ENCODE peak calls at places on chromosomes 3 and 15, in nine cellular contexts. G, H, K, C, O, F, I, B and J are unnamed samples.
A peak's percentile ranks its signal among the peaks of the same experiment; 100 is the strongest.

GRCh38 chr3:27633224-27633545 is 88.9 kb downstream of the EOMES start:
- DNase-seq in H (peak; percentile 36), B (peak; percentile 54), O (no peak), F (no peak), I (peak; percentile 63), G (no peak), C (no peak), K (no peak), J (no peak)

GRCh38 chr3:195030791-195031321 is 240.1 kb downstream of the XXYLT1 start:
- DNase-seq in B (peak; percentile 43), I (no peak), K (peak; percentile 87), G (no peak), C (peak; percentile 70), F (no peak), H (peak; percentile 28), O (no peak), J (no peak)

GRCh38 chr3:53534996-53535395 is 40.6 kb downstream of the CACNA1D start:
- DNase-seq in H (no peak), B (no peak), G (no peak), O (no peak), I (no peak), C (peak; percentile 1), K (no peak), F (no peak), J (no peak)

GRCh38 chr15:63022181-63022580 is 20.4 kb upstream of the TPM1 start:
- DNase-seq in O (no peak), H (no peak), C (no peak), F (no peak), I (no peak), K (no peak), G (no peak), B (no peak), J (no peak)

GRCh38 chr15:40088929-40089755 is 19.5 kb downstream of the BMF start:
- DNase-seq in F (peak; percentile 78), O (no peak), H (peak; percentile 29), B (peak; percentile 65), G (no peak), K (no peak), C (no peak), I (no peak), J (no peak)

GRCh38 chr3:178618197-178618596 is 82.0 kb downstream of the KCNMB2 start:
- DNase-seq in O (no peak), G (no peak), C (no peak), H (peak; percentile 1), K (peak; percentile 13), B (peak; percentile 16), I (peak; percentile 34), F (no peak), J (no peak)

GRCh38 chr15:60679256-60679655 is 200.3 kb upstream of the ICE2 start:
- DNase-seq in F (no peak), G (no peak), K (peak; percentile 8), C (no peak), I (peak; percentile 82), H (peak; percentile 59), B (no peak), O (no peak), J (no peak)

GRCh38 chr15:69607101-69607500 is 154.5 kb downstream of the RPLP1 start:
- DNase-seq in C (no peak), B (peak; percentile 32), I (no peak), H (no peak), O (no peak), K (no peak), G (no peak), F (no peak), J (no peak)

GRCh38 chr15:33067456-33067855 is 127.1 kb downstream of the FMN1 start:
- DNase-seq in F (no peak), G (no peak), C (peak; percentile 24), H (peak; percentile 91), I (peak; percentile 64), B (no peak), K (no peak), O (no peak), J (no peak)

GRCh38 chr3:127718244-127718915 is 45.6 kb downstream of the ABTB1 start:
- DNase-seq in O (no peak), K (no peak), C (no peak), F (no peak), B (no peak), G (no peak), H (no peak), I (no peak), J (no peak)

GRCh38 chr3:187042062-187042745 is 97.1 kb downstream of the RPL39L start:
- DNase-seq in C (no peak), F (no peak), O (no peak), I (no peak), K (no peak), H (no peak), G (no peak), B (no peak), J (no peak)

GRCh38 chr3:98148751-98149150 is 1.5 kb downstream of the OR5H14 start:
- DNase-seq in H (no peak), B (no peak), G (no peak), K (no peak), C (no peak), I (no peak), F (no peak), O (no peak), J (no peak)

GRCh38 chr3:14223595-14223994 is 45.0 kb downstream of the LSM3 start:
- DNase-seq in C (no peak), B (no peak), G (no peak), H (no peak), K (no peak), F (no peak), I (no peak), O (no peak), J (no peak)

GRCh38 chr15:92886229-92886628 is 13.9 kb upstream of the CHD2 start:
- DNase-seq in C (no peak), O (no peak), G (no peak), B (no peak), H (no peak), K (no peak), F (no peak), I (no peak), J (no peak)

GRCh38 chr3:73490453-73491311 is 134.1 kb downstream of the PDZRN3 start:
- DNase-seq in K (no peak), I (peak; percentile 64), H (peak; percentile 70), C (no peak), O (no peak), B (peak; percentile 65), G (no peak), F (peak; percentile 69), J (no peak)

GRCh38 chr3:46353639-46354410 is at the start of gene CCR2:
- DNase-seq in B (no peak), C (no peak), K (no peak), G (peak; percentile 44), O (no peak), F (no peak), I (no peak), H (no peak), J (no peak)

GRCh38 chr3:132781922-132782321 is 59.7 kb upstream of the NPHP3 start:
- DNase-seq in C (no peak), B (no peak), F (no peak), K (no peak), H (no peak), O (no peak), G (no peak), I (no peak), J (no peak)

GRCh38 chr3:193875601-193876321 is 260.2 kb upstream of the HES1 start:
- DNase-seq in G (no peak), H (no peak), C (no peak), K (no peak), B (no peak), O (no peak), F (no peak), I (no peak), J (no peak)

GRCh38 chr3:184586871-184587270 is 25.3 kb downstream of the EPHB3 start:
- DNase-seq in C (no peak), H (no peak), B (no peak), O (no peak), F (no peak), I (no peak), K (no peak), G (no peak), J (no peak)

GRCh38 chr15:59632714-59633113 is 21.1 kb downstream of the GCNT3 start:
- DNase-seq in K (no peak), O (no peak), G (no peak), B (peak; percentile 12), F (peak; percentile 74), I (peak; percentile 5), C (peak; percentile 17), H (no peak), J (no peak)

GRCh38 chr3:59243476-59243875 is 193.7 kb upstream of the CFAP20DC start:
- DNase-seq in G (no peak), C (no peak), F (no peak), K (no peak), I (no peak), O (no peak), B (no peak), H (no peak), J (no peak)

GRCh38 chr15:52133510-52134220 is 21.1 kb upstream of the BCL2L10 start:
- DNase-seq in I (no peak), B (no peak), F (no peak), G (no peak), H (no peak), C (no peak), K (no peak), O (no peak), J (no peak)
- TF ChIP-seq CTCF in I (no peak), B (no peak), F (no peak), G (no peak), H (no peak), C (no peak), K (no peak), O (no peak), J (no peak)

GRCh38 chr15:67641453-67641852 is 99.0 kb downstream of the MAP2K5 start:
- DNase-seq in O (no peak), I (no peak), B (no peak), F (no peak), G (no peak), C (no peak), K (no peak), H (no peak), J (no peak)
- TF ChIP-seq CTCF in O (no peak), I (no peak), B (no peak), F (no peak), G (no peak), C (no peak), K (no peak), H (no peak), J (no peak)

GRCh38 chr3:86990734-86991481 is at the start of gene VGLL3:
- DNase-seq in H (peak; percentile 87), B (peak; percentile 93), K (peak; percentile 32), C (peak; percentile 97), G (peak; percentile 4), F (peak; percentile 92), O (no peak), I (peak; percentile 80), J (no peak)
- TF ChIP-seq CTCF in H (peak; percentile 25), B (peak; percentile 31), K (no peak), C (peak; percentile 28), G (no peak), F (peak; percentile 46), O (no peak), I (no peak), J (no peak)

GRCh38 chr15:31892513-31892912 is 137.8 kb upstream of the CHRNA7 start:
- DNase-seq in F (no peak), B (no peak), I (no peak), G (no peak), O (no peak), K (no peak), C (no peak), H (no peak), J (no peak)

DNA sequence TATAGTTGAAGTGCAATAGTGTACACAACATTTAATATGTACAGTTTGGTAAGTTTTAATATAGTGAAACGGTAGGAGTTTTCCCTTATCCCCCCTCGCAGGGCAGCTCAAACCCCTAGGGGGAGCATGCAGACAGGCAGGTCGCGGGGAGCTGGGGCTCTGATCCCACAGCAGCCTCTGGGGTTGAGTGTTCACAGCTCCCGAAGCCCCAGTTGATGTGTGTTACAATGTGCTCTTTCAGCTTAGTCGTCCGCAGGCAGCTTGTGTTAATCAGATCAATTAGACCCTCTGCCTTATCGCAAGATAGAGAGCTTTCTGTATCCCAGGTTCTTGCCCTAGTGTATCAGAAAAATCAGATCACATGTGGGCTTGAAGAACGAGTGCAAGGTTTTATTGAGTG is 143.1 kb upstream of the CHRNA7 start:
- DNase-seq in K (no peak), G (peak; percentile 7), O (no peak), C (no peak), F (peak; percentile 58), B (no peak), I (no peak), H (no peak), J (no peak)
- TF ChIP-seq CTCF in K (no peak), G (no peak), O (no peak), C (peak; percentile 12), F (peak; percentile 73), B (no peak), I (no peak), H (no peak), J (no peak)